ENCODE peak calls at places on chromosomes 13 and 19, in seven cellular contexts. L is nephron progenitor cell, O is PC-3, F is colonic mucosa, P is osteoblast, H is progenitor cell of endocrine pancreas, Z is heart left ventricle. S is an unnamed sample.

GRCh38 chr19:3135961-3136683 is at the start of gene GNA15:
- DNase-seq in P (no peak), F (peak), L (no peak), Z (peak), O (no peak), H (no peak), S (no peak)

GRCh38 chr13:57925250-57925649 is 293.7 kb downstream of the PCDH17 start:
- DNase-seq in H (no peak), F (no peak), Z (no peak), O (peak), P (no peak), L (no peak), S (no peak)

GRCh38 chr19:46944918-46945628 is 74.6 kb upstream of the NPAS1 start:
- DNase-seq in P (peak), F (peak), H (no peak), L (peak), Z (peak), O (no peak), S (peak)

GRCh38 chr19:16134510-16134909 is 9.0 kb upstream of the HSH2D start:
- DNase-seq in F (no peak), H (no peak), P (peak), O (no peak), L (no peak), Z (no peak), S (no peak)

GRCh38 chr19:1866693-1867358 is 3.4 kb upstream of the KLF16 start:
- DNase-seq in O (no peak), Z (peak), L (no peak), F (no peak), P (peak), H (no peak), S (no peak)

GRCh38 chr19:41746593-41747227 is 8.6 kb upstream of the CEACAM6 start:
- DNase-seq in F (peak), H (no peak), L (no peak), P (peak), Z (peak), O (peak), S (peak)

GRCh38 chr19:18294467-18294864 is 13.0 kb upstream of the JUND start:
- DNase-seq in P (peak), F (no peak), L (no peak), H (no peak), O (peak), Z (no peak), S (no peak)

GRCh38 chr19:54606230-54606629 is 12.8 kb downstream of the LILRA1 start:
- DNase-seq in O (no peak), P (no peak), Z (no peak), L (no peak), F (no peak), H (no peak), S (no peak)

GRCh38 chr13:20045946-20046548 is 87.5 kb downstream of the ZMYM2 start:
- DNase-seq in O (no peak), Z (no peak), L (no peak), P (no peak), H (no peak), F (no peak), S (no peak)

GRCh38 chr13:30382836-30383525 is 39.3 kb upstream of the UBE2L5 start:
- DNase-seq in Z (no peak), H (no peak), L (no peak), O (no peak), F (peak), P (no peak), S (no peak)

GRCh38 chr19:7926727-7927604 is 1.0 kb upstream of the CTXN1 start:
- DNase-seq in F (no peak), O (no peak), P (peak), Z (no peak), L (no peak), H (no peak), S (no peak)

GRCh38 chr13:33690321-33690720 is 127.6 kb upstream of the RFC3 start:
- DNase-seq in F (no peak), L (no peak), P (no peak), H (no peak), O (no peak), Z (no peak), S (no peak)

DNA sequence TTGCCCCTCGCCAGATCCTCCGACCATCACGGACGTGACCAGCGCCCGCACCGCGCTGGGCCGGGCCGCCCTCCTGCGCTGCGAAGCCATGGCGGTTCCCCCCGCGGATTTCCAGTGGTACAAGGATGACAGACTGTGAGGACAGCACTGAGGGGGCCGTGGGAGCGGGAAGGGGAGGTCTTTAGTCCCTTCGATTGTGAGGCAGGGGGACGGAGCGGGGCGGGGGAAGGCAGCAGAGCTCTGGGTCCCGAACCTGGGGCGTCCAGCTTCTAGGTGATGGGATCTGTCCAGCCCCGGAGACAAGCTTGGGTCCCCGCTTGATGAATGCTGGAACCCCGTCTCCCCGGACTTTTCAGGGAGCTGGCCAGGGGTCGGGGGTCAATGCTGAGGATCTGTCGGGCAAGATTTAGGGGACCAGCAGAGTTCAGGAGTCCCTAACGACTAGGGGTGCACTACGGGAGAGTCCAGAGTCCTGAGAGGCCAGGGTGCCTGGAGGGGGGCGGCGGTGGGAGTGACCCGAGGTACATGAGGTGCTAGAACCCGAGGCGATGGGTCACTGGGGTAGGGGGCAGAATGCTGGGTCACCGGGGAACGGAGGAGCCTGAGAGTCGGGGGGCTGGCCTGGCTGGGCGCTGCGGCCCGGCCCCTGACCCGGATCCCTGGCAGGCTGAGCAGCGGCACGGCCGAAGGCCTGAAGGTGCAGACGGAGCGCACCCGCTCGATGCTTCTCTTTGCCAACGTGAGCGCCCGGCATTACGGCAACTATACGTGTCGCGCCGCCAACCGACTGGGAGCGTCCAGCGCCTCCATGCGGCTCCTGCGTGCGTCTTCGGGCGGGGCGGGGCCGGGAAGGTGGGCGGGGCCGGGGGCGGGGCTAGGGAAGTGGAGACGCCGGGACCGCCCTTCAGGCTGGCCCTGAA is 14.6 kb downstream of the VSIG10L start:
- DNase-seq in P (peak), H (no peak), L (peak), Z (peak), O (peak), F (peak), S (peak)
- TF ChIP-seq CTCF in P (no peak), H (peak), L (no peak), Z (peak), O (peak), F (no peak), S (peak)

GRCh38 chr19:40584007-40584406 is 7.3 kb downstream of the SHKBP1 start:
- DNase-seq in L (no peak), F (no peak), Z (no peak), O (peak), H (no peak), P (peak), S (no peak)
- TF ChIP-seq CTCF in L (peak), F (no peak), Z (no peak), O (peak), H (peak), P (peak), S (peak)

DNA sequence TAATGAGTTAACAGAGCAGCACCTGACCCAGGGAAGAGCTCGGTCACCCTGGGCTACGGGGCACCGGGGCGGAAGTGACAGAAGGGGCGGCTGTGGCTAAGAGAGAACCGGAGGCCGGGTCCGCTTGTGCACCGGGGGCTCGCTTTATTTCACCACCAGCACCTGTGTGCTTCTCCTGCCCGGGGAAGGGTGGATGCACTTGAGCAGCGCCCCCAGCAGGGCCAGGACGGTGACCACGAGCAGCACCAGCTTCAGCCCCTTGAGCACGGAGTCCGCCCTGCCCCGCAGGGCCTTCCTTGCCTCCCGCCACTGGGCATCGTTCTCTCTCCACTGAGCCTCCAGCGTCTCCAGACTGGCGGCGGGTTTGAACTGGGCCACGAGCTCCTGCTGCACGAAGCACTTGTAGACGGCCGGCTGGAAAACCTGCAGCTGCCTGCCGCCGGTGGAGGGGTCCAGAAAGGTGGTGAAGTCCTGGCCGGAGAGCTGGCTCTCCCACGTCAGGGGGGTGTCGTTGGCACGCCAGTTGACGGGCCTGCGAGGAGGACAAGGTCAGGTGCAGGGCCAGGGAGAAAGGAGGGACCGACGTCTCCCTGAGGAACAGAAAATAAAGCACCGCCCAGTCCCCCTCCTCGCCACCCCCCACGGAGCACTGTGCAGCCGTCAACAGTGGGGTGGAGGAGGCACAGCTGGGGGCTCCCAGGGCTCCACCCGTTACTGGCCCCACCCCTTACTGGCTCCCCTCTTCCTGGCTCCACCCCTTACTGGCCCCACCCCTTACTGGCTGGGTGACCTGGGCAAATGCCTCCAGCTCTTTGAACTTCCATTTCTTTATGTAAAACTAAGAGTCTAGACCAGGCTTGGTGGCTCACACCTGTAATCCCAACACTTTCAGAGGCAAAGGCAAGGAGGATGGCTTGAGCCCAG is 3.6 kb downstream of the FAM187B start:
- DNase-seq in P (peak), Z (no peak), L (no peak), F (peak), O (no peak), H (no peak), S (no peak)
- TF ChIP-seq CTCF in P (no peak), Z (no peak), L (no peak), F (no peak), O (no peak), H (no peak), S (no peak)

GRCh38 chr13:40306817-40307216 is 359.6 kb downstream of the FOXO1 start:
- DNase-seq in Z (no peak), F (no peak), O (no peak), L (no peak), P (no peak), H (no peak), S (peak)
- TF ChIP-seq CTCF in Z (no peak), F (no peak), O (no peak), L (no peak), P (no peak), H (no peak), S (no peak)

GRCh38 chr13:111462944-111463343 is 142.5 kb downstream of the TEX29 start:
- DNase-seq in P (no peak), F (no peak), O (no peak), L (no peak), H (no peak), Z (no peak), S (no peak)

GRCh38 chr13:111462221-111462764 is 141.9 kb downstream of the TEX29 start:
- DNase-seq in Z (no peak), P (peak), F (no peak), L (no peak), H (no peak), O (no peak), S (no peak)

GRCh38 chr13:111460548-111461444 is 140.4 kb downstream of the TEX29 start:
- DNase-seq in H (no peak), F (no peak), L (peak), Z (peak), O (peak), P (no peak), S (peak)

GRCh38 chr13:111459803-111460547 is 139.5 kb downstream of the TEX29 start:
- DNase-seq in P (no peak), Z (no peak), O (no peak), L (no peak), H (no peak), F (no peak), S (no peak)

GRCh38 chr13:111461445-111462149 is 141.2 kb downstream of the TEX29 start:
- DNase-seq in Z (no peak), P (no peak), L (no peak), F (no peak), H (no peak), O (no peak), S (no peak)
- TF ChIP-seq CTCF in Z (no peak), P (no peak), L (no peak), F (no peak), H (no peak), O (no peak), S (no peak)

DNA sequence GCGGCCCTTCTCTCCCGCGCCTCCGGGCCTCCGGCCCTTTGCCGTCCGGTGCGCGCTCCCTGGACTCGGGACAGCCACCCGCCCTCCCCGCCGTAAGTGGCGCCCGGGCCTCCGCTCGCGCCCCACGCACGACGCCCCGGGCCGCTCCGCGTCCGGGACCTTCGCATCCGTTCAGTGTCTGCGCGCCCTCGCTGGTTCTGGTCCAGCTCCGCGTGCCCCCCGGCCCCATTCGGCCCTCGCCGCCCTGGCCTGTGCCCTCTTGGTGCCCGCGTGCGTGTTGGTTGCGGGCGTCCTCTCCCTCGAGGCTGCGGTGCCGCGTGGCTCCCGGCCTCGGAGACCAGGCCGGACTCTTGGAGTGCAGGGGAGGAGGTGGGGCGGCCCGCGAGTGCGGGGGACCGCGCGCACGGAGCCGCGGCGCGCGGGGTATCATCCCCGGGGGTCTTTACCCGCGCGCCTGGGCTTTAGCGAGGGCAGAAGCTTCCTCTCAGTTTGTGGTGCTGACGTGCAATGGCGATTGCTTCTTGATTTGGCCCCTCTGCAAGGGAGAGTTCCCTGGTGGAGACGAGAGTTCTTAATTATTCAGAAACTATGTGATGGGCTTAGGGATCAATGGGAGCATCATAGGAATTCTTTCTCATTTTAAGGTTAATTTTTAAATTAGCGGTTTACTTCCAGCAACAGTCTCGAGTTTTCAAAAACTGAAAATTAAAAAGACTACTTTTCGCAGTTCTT is 757 bp downstream of the WASF3 start:
- DNase-seq in O (no peak), Z (no peak), F (peak), H (peak), L (peak), P (peak), S (peak)
- TF ChIP-seq CTCF in O (no peak), Z (no peak), F (no peak), H (no peak), L (no peak), P (no peak), S (no peak)